ENCODE peak calls at places on chromosomes 5 and 9, in ten cellular contexts. One of them, this sample, is unnamed.

GRCh38 chr9:82320566-82320965 is 332.0 kb downstream of the SPATA31D1 start:
- DNase-seq in astrocyte of the spinal cord: peak
- DNase-seq in substantia nigra: no peak
- DNase-seq in stimulated activated CD4-positive, alpha-beta T cell treated with anti-CD3 and anti-CD28 coated beads, Interleukin-1b, Interleukin-23, amount 100 ng/mL, for 4 hours: no peak
- DNase-seq in ureter: no peak
- DNase-seq in activated T-cell treated with anti-CD3 and anti-CD28 coated beads, Interleukin-2, amount 50 U/mL, for 72 hours: no peak
- DNase-seq in GM10248: no peak
- DNase-seq in LoVo: no peak
- DNase-seq in midbrain: no peak
- DNase-seq in cardiac septum: no peak
- DNase-seq in this sample: no peak

GRCh38 chr9:96398582-96399334 is 15.2 kb upstream of the SLC35D2 start:
- DNase-seq in astrocyte of the spinal cord: no peak
- DNase-seq in substantia nigra: no peak
- DNase-seq in stimulated activated CD4-positive, alpha-beta T cell treated with anti-CD3 and anti-CD28 coated beads, Interleukin-1b, Interleukin-23, amount 100 ng/mL, for 4 hours: no peak
- DNase-seq in ureter: no peak
- DNase-seq in activated T-cell treated with anti-CD3 and anti-CD28 coated beads, Interleukin-2, amount 50 U/mL, for 72 hours: no peak
- DNase-seq in GM10248: peak
- DNase-seq in LoVo: no peak
- DNase-seq in midbrain: no peak
- DNase-seq in cardiac septum: no peak
- DNase-seq in this sample: no peak

GRCh38 chr9:108386859-108387384 is 468.9 kb downstream of the ACTL7B start:
- DNase-seq in astrocyte of the spinal cord: peak
- DNase-seq in substantia nigra: no peak
- DNase-seq in stimulated activated CD4-positive, alpha-beta T cell treated with anti-CD3 and anti-CD28 coated beads, Interleukin-1b, Interleukin-23, amount 100 ng/mL, for 4 hours: no peak
- DNase-seq in ureter: no peak
- DNase-seq in activated T-cell treated with anti-CD3 and anti-CD28 coated beads, Interleukin-2, amount 50 U/mL, for 72 hours: no peak
- DNase-seq in GM10248: no peak
- DNase-seq in LoVo: no peak
- DNase-seq in midbrain: no peak
- DNase-seq in cardiac septum: no peak
- DNase-seq in this sample: no peak

GRCh38 chr5:50675385-50675784 is 8.9 kb downstream of the PARP8 start:
- DNase-seq in astrocyte of the spinal cord: no peak
- DNase-seq in substantia nigra: no peak
- DNase-seq in stimulated activated CD4-positive, alpha-beta T cell treated with anti-CD3 and anti-CD28 coated beads, Interleukin-1b, Interleukin-23, amount 100 ng/mL, for 4 hours: no peak
- DNase-seq in ureter: no peak
- DNase-seq in activated T-cell treated with anti-CD3 and anti-CD28 coated beads, Interleukin-2, amount 50 U/mL, for 72 hours: no peak
- DNase-seq in GM10248: no peak
- DNase-seq in LoVo: no peak
- DNase-seq in midbrain: no peak
- DNase-seq in cardiac septum: no peak
- DNase-seq in this sample: no peak

GRCh38 chr5:145834917-145835838 is at the start of gene PRELID2:
- DNase-seq in astrocyte of the spinal cord: peak
- DNase-seq in substantia nigra: peak
- DNase-seq in stimulated activated CD4-positive, alpha-beta T cell treated with anti-CD3 and anti-CD28 coated beads, Interleukin-1b, Interleukin-23, amount 100 ng/mL, for 4 hours: peak
- DNase-seq in ureter: peak
- DNase-seq in activated T-cell treated with anti-CD3 and anti-CD28 coated beads, Interleukin-2, amount 50 U/mL, for 72 hours: peak
- DNase-seq in GM10248: peak
- DNase-seq in LoVo: peak
- DNase-seq in midbrain: peak
- DNase-seq in cardiac septum: peak
- DNase-seq in this sample: peak

GRCh38 chr5:80481019-80481893 is 6.6 kb upstream of the FAM151B start:
- DNase-seq in astrocyte of the spinal cord: peak
- DNase-seq in substantia nigra: no peak
- DNase-seq in stimulated activated CD4-positive, alpha-beta T cell treated with anti-CD3 and anti-CD28 coated beads, Interleukin-1b, Interleukin-23, amount 100 ng/mL, for 4 hours: no peak
- DNase-seq in ureter: no peak
- DNase-seq in activated T-cell treated with anti-CD3 and anti-CD28 coated beads, Interleukin-2, amount 50 U/mL, for 72 hours: peak
- DNase-seq in GM10248: peak
- DNase-seq in LoVo: peak
- DNase-seq in midbrain: peak
- DNase-seq in cardiac septum: no peak
- DNase-seq in this sample: no peak

GRCh38 chr5:12467799-12468198 is 563.6 kb upstream of the CTNND2 start:
- DNase-seq in astrocyte of the spinal cord: no peak
- DNase-seq in substantia nigra: no peak
- DNase-seq in stimulated activated CD4-positive, alpha-beta T cell treated with anti-CD3 and anti-CD28 coated beads, Interleukin-1b, Interleukin-23, amount 100 ng/mL, for 4 hours: no peak
- DNase-seq in ureter: no peak
- DNase-seq in activated T-cell treated with anti-CD3 and anti-CD28 coated beads, Interleukin-2, amount 50 U/mL, for 72 hours: no peak
- DNase-seq in GM10248: no peak
- DNase-seq in LoVo: no peak
- DNase-seq in midbrain: no peak
- DNase-seq in cardiac septum: no peak
- DNase-seq in this sample: no peak

GRCh38 chr5:149828161-149829011 is 98.3 kb downstream of the PPARGC1B start:
- DNase-seq in astrocyte of the spinal cord: peak
- DNase-seq in substantia nigra: no peak
- DNase-seq in stimulated activated CD4-positive, alpha-beta T cell treated with anti-CD3 and anti-CD28 coated beads, Interleukin-1b, Interleukin-23, amount 100 ng/mL, for 4 hours: peak
- DNase-seq in ureter: peak
- DNase-seq in activated T-cell treated with anti-CD3 and anti-CD28 coated beads, Interleukin-2, amount 50 U/mL, for 72 hours: peak
- DNase-seq in GM10248: peak
- DNase-seq in LoVo: peak
- DNase-seq in midbrain: peak
- DNase-seq in cardiac septum: peak
- DNase-seq in this sample: peak

GRCh38 chr9:73270967-73271722 is 119.5 kb downstream of the ANXA1 start:
- DNase-seq in astrocyte of the spinal cord: peak
- DNase-seq in substantia nigra: no peak
- DNase-seq in stimulated activated CD4-positive, alpha-beta T cell treated with anti-CD3 and anti-CD28 coated beads, Interleukin-1b, Interleukin-23, amount 100 ng/mL, for 4 hours: no peak
- DNase-seq in ureter: no peak
- DNase-seq in activated T-cell treated with anti-CD3 and anti-CD28 coated beads, Interleukin-2, amount 50 U/mL, for 72 hours: no peak
- DNase-seq in GM10248: no peak
- DNase-seq in LoVo: peak
- DNase-seq in midbrain: no peak
- DNase-seq in cardiac septum: no peak
- DNase-seq in this sample: no peak

GRCh38 chr5:56358703-56359428 is 125.7 kb upstream of the ANKRD55 start:
- DNase-seq in astrocyte of the spinal cord: peak
- DNase-seq in substantia nigra: no peak
- DNase-seq in stimulated activated CD4-positive, alpha-beta T cell treated with anti-CD3 and anti-CD28 coated beads, Interleukin-1b, Interleukin-23, amount 100 ng/mL, for 4 hours: no peak
- DNase-seq in ureter: no peak
- DNase-seq in activated T-cell treated with anti-CD3 and anti-CD28 coated beads, Interleukin-2, amount 50 U/mL, for 72 hours: no peak
- DNase-seq in GM10248: no peak
- DNase-seq in LoVo: peak
- DNase-seq in midbrain: no peak
- DNase-seq in cardiac septum: no peak
- DNase-seq in this sample: no peak

This sample was measured in NCI-H1930.